ENCODE peak calls at places on chromosomes 1 and 21, in four cellular contexts. D is right atrium auricular region, Q is WTC11, E is neural progenitor cell. U is an unnamed sample.

GRCh38 chr1:201766117-201766863 is 62.7 kb upstream of the IPO9 start:
- DNase-seq in Q (no peak), D (no peak), E (no peak), U (no peak)

GRCh38 chr1:247487057-247487456 is 29.2 kb upstream of the OR2B11 start:
- DNase-seq in D (no peak), Q (no peak), E (peak; percentile 49), U (peak; percentile 6)

GRCh38 chr1:37793773-37794371 is at the start of gene MANEAL:
- DNase-seq in E (peak; percentile 82), Q (peak; percentile 47), D (no peak), U (peak; percentile 76)

GRCh38 chr21:34781508-34781907 is 112.7 kb downstream of the CLIC6 start:
- DNase-seq in Q (no peak), D (no peak), E (no peak), U (no peak)

GRCh38 chr1:85027242-85027983 is 20.9 kb downstream of the MCOLN3 start:
- DNase-seq in Q (no peak), D (no peak), E (peak; percentile 26), U (no peak)

GRCh38 chr1:29708381-29708780 is 472.1 kb downstream of the PTPRU start:
- DNase-seq in D (no peak), E (no peak), Q (no peak), U (no peak)

GRCh38 chr1:64692911-64693310 is 52.0 kb upstream of the RAVER2 start:
- DNase-seq in D (no peak), E (no peak), Q (no peak), U (no peak)

GRCh38 chr1:8373547-8374270 is 55.8 kb downstream of the SLC45A1 start:
- DNase-seq in Q (no peak), E (peak; percentile 81), D (peak; percentile 90), U (no peak)

GRCh38 chr1:191882870-191883269 is 275.4 kb upstream of the RGS18 start:
- DNase-seq in Q (no peak), D (no peak), E (no peak), U (no peak)

GRCh38 chr1:46479744-46480350 is 9.8 kb upstream of the DMBX1 start:
- DNase-seq in D (no peak), Q (no peak), E (peak; percentile 94), U (no peak)

GRCh38 chr1:30778156-30778978 is 20.8 kb upstream of the LAPTM5 start:
- DNase-seq in Q (no peak), D (no peak), E (no peak), U (no peak)
- TF ChIP-seq CTCF in Q (no peak), D (no peak), E (no peak), U (no peak)

GRCh38 chr1:23693599-23693998 is 2.0 kb downstream of the RPL11 start:
- DNase-seq in E (no peak), D (no peak), Q (no peak), U (no peak)

GRCh38 chr1:23695667-23696066 is 4.1 kb downstream of the RPL11 start:
- DNase-seq in Q (no peak), E (no peak), D (no peak), U (no peak)

GRCh38 chr1:23694371-23694770 is 2.8 kb downstream of the RPL11 start:
- DNase-seq in D (no peak), Q (no peak), E (no peak), U (no peak)

GRCh38 chr1:23691499-23692307 is at the start of gene RPL11:
- DNase-seq in D (peak; percentile 96), Q (peak; percentile 89), E (peak; percentile 97), U (peak; percentile 85)

GRCh38 chr1:23692308-23692871 is 784 bp downstream of the RPL11 start:
- DNase-seq in D (no peak), Q (no peak), E (peak; percentile 11), U (no peak)
- TF ChIP-seq CTCF in D (no peak), Q (no peak), E (no peak), U (no peak)

GRCh38 chr1:200307755-200308066 is 102.1 kb downstream of the ZNF281 start:
- DNase-seq in E (no peak), Q (no peak), D (no peak), U (no peak)
- TF ChIP-seq CTCF in E (no peak), Q (no peak), D (no peak), U (no peak)

GRCh38 chr1:226403522-226404034 is 4.3 kb downstream of the PARP1 start:
- DNase-seq in Q (peak; percentile 32), D (no peak), E (no peak), U (peak; percentile 17)
- TF ChIP-seq CTCF in Q (peak; percentile 11), D (no peak), E (peak; percentile 41), U (peak; percentile 39)

GRCh38 chr1:5594056-5594956 is 397.9 kb downstream of the NPHP4 start:
- DNase-seq in E (no peak), D (peak; percentile 42), Q (no peak), U (no peak)

GRCh38 chr1:5596651-5597050 is 395.6 kb downstream of the NPHP4 start:
- DNase-seq in E (no peak), D (peak; percentile 55), Q (no peak), U (no peak)

GRCh38 chr1:5597991-5598823 is 394.0 kb downstream of the NPHP4 start:
- DNase-seq in Q (no peak), E (peak; percentile 52), D (peak; percentile 61), U (no peak)

GRCh38 chr1:5597171-5597864 is 394.9 kb downstream of the NPHP4 start:
- DNase-seq in D (peak; percentile 57), Q (no peak), E (no peak), U (no peak)

DNA sequence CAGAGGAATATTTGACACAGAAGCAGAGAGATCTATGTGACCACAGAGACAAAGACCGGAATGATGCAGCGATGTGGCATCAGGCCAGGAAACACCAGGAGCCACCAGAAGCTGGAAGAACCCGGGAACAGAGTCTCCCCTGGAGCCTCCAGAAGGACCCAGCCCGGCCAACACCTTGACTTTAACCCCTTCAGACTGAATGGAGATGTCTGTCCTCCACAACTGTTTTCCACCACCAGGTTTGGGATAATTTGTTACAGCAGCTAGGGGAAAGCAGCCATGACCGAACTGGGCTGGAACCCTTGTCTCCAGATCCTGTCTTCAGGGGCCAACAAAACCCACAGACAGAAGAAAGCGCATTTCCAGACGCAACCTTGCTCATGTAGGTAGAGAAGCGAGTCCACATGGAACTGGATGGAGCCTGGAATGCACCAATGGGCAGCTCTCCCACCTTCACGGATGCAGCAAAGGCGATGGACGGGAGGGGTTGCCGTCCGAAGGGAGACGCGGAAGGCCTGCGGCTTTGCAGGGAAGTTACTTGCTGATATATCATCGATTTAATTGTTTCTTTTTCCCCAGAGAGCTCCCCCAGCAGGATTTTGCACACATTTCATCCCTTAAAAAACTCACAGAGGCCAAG is 396.6 kb downstream of the NPHP4 start:
- DNase-seq in D (peak; percentile 28), Q (no peak), E (no peak), U (no peak)
- TF ChIP-seq CTCF in D (no peak), Q (no peak), E (no peak), U (no peak)

U was measured in nephron progenitor cell.